ENCODE peak calls at places on chromosomes 11 and 22, in ten cellular contexts. X is fibroblast of lung, H is prostate gland, P is GM23338, E is left ventricle myocardium inferior, K is spleen, L is cardiac muscle cell, G is SJSA1, F is heart left ventricle, U is mesendoderm. O is an unnamed sample. For H3K4me1, the result is how much of the 10 kb centered on the place peaks cover.

GRCh38 chr22:30309981-30310672 is 16.6 kb downstream of the TBC1D10A start:
- DNase-seq in X (peak), H (peak), P (no peak), E (no peak), K (no peak), L (peak), G (no peak), F (no peak), U (no peak), O (no peak)

GRCh38 chr11:12050470-12050891 is 42.1 kb upstream of the DKK3 start:
- DNase-seq in X (no peak), H (peak), P (peak), E (no peak), K (no peak), L (no peak), G (no peak), F (no peak), U (no peak), O (no peak)

GRCh38 chr22:42644422-42645340 is 4.3 kb upstream of the ATP5MGL start:
- DNase-seq in X (peak), H (no peak), P (no peak), E (peak), K (no peak), L (peak), G (peak), F (peak), U (no peak), O (no peak)

GRCh38 chr11:69372589-69373250 is 78.8 kb downstream of the MYEOV start:
- DNase-seq in X (no peak), H (no peak), P (no peak), E (peak), K (peak), L (no peak), G (no peak), F (no peak), U (no peak), O (peak)

GRCh38 chr11:1092919-1093318 is 18.2 kb downstream of the MUC2 start:
- DNase-seq in X (no peak), H (no peak), P (no peak), E (no peak), K (no peak), L (no peak), G (no peak), F (no peak), U (no peak), O (no peak)

GRCh38 chr11:126477526-126478275 is 122.2 kb downstream of the ST3GAL4 start:
- DNase-seq in X (no peak), H (no peak), P (no peak), E (no peak), K (no peak), L (no peak), G (no peak), F (no peak), U (no peak), O (no peak)

GRCh38 chr11:26580929-26581328 is 8.9 kb upstream of the MUC15 start:
- DNase-seq in X (peak), H (no peak), P (no peak), E (no peak), K (no peak), L (no peak), G (no peak), F (no peak), U (no peak), O (no peak)

GRCh38 chr11:109425554-109425953 is 3.6 kb downstream of the C11orf87 start:
- DNase-seq in X (no peak), H (no peak), P (no peak), E (no peak), K (no peak), L (no peak), G (no peak), F (no peak), U (no peak), O (no peak)

GRCh38 chr11:772429-773390 is 4.6 kb downstream of the GATD1 start:
- DNase-seq in X (no peak), H (no peak), P (no peak), E (no peak), K (no peak), L (no peak), G (no peak), F (no peak), U (no peak), O (no peak)

GRCh38 chr11:106344392-106344791 is 266.9 kb downstream of the AASDHPPT start:
- DNase-seq in X (peak), H (no peak), P (no peak), E (no peak), K (no peak), L (peak), G (no peak), F (no peak), U (no peak), O (no peak)

GRCh38 chr11:36222755-36223635 is 66.2 kb downstream of the COMMD9 start:
- DNase-seq in X (peak), H (no peak), P (no peak), E (no peak), K (no peak), L (peak), G (no peak), F (no peak), U (no peak), O (no peak)

GRCh38 chr11:76030286-76030685 is 176.0 kb downstream of the WNT11 start:
- DNase-seq in X (peak), H (no peak), P (peak), E (no peak), K (no peak), L (peak), G (peak), F (no peak), U (peak), O (no peak)

GRCh38 chr11:125371451-125371935 is 124.6 kb downstream of the FEZ1 start:
- DNase-seq in X (no peak), H (no peak), P (peak), E (no peak), K (peak), L (no peak), G (no peak), F (peak), U (peak), O (no peak)

GRCh38 chr11:3986301-3986700 is 108.3 kb upstream of the RRM1 start:
- DNase-seq in X (no peak), H (no peak), P (no peak), E (no peak), K (no peak), L (no peak), G (no peak), F (no peak), U (no peak), O (no peak)

GRCh38 chr11:12245549-12245986 is 131.8 kb upstream of the PARVA start:
- DNase-seq in X (no peak), H (no peak), P (no peak), E (no peak), K (no peak), L (no peak), G (no peak), F (no peak), U (no peak), O (no peak)

GRCh38 chr11:119531623-119532022 is 108.7 kb upstream of the THY1 start:
- DNase-seq in X (no peak), H (no peak), P (no peak), E (no peak), K (peak), L (no peak), G (no peak), F (no peak), U (no peak), O (no peak)

GRCh38 chr22:46583571-46583970 is 36.6 kb upstream of the GRAMD4 start:
- DNase-seq in X (no peak), H (no peak), P (no peak), E (peak), K (peak), L (no peak), G (no peak), F (no peak), U (no peak), O (no peak)

GRCh38 chr11:203945-204586 is 3.1 kb downstream of the BET1L start:
- DNase-seq in X (no peak), H (peak), P (no peak), E (no peak), K (no peak), L (no peak), G (no peak), F (no peak), U (no peak), O (no peak)

GRCh38 chr11:119319702-119320592 is 3.0 kb upstream of the MCAM start:
- DNase-seq in X (no peak), H (no peak), P (no peak), E (no peak), K (no peak), L (no peak), G (no peak), F (peak), U (peak), O (no peak)

GRCh38 chr11:17171916-17172315 is 35.9 kb downstream of the PIK3C2A start:
- DNase-seq in X (peak), H (no peak), P (no peak), E (no peak), K (no peak), L (peak), G (no peak), F (no peak), U (peak), O (no peak)

GRCh38 chr22:17575151-17575550 is 11.9 kb downstream of the SLC25A18 start:
- DNase-seq in X (peak), H (no peak), P (no peak), E (no peak), K (no peak), L (no peak), G (no peak), F (no peak), U (peak), O (no peak)

GRCh38 chr11:44143987-44144909 is 48.8 kb downstream of the EXT2 start:
- DNase-seq in X (no peak), H (peak), P (no peak), E (no peak), K (no peak), L (no peak), G (peak), F (no peak), U (no peak), O (no peak)

GRCh38 chr11:18540207-18541009 is 13.7 kb upstream of the TSG101 start:
- DNase-seq in X (peak), H (no peak), P (peak), E (no peak), K (no peak), L (peak), G (no peak), F (no peak), U (peak), O (peak)

GRCh38 chr11:6646040-6646439 is 9.6 kb downstream of the DCHS1 start:
- DNase-seq in X (peak), H (no peak), P (no peak), E (peak), K (peak), L (peak), G (no peak), F (peak), U (no peak), O (no peak)

GRCh38 chr11:70661763-70662501 is 263.6 kb downstream of the CTTN start:
- DNase-seq in X (peak), H (no peak), P (peak), E (no peak), K (no peak), L (peak), G (peak), F (no peak), U (peak), O (no peak)

GRCh38 chr11:113773092-113773415 is 438 bp downstream of the ZW10 start:
- DNase-seq in X (peak), H (peak), P (peak), E (no peak), K (no peak), L (peak), G (no peak), F (peak), U (peak), O (no peak)

GRCh38 chr22:39498368-39498767 is 3.7 kb upstream of the MIEF1 start:
- DNase-seq in X (no peak), H (peak), P (no peak), E (peak), K (no peak), L (peak), G (no peak), F (peak), U (no peak), O (no peak)

GRCh38 chr22:23216331-23217170 is 36.2 kb downstream of the BCR start:
- DNase-seq in X (no peak), H (no peak), P (no peak), E (no peak), K (peak), L (no peak), G (no peak), F (no peak), U (no peak), O (peak)

GRCh38 chr22:23613193-23613973 is 18.7 kb downstream of the DRICH1 start:
- DNase-seq in X (peak), H (no peak), P (no peak), E (no peak), K (no peak), L (peak), G (no peak), F (no peak), U (no peak), O (no peak)

GRCh38 chr22:38718414-38718813 is 12.7 kb downstream of the GTPBP1 start:
- DNase-seq in X (peak), H (peak), P (peak), E (no peak), K (no peak), L (peak), G (peak), F (peak), U (peak), O (no peak)

GRCh38 chr11:270451-271208 is 7.6 kb upstream of the NLRP6 start:
- DNase-seq in X (no peak), H (no peak), P (no peak), E (no peak), K (peak), L (no peak), G (no peak), F (peak), U (no peak), O (no peak)

GRCh38 chr22:37309221-37310074 is 27.1 kb downstream of the CYTH4 start:
- DNase-seq in X (no peak), H (no peak), P (no peak), E (no peak), K (peak), L (no peak), G (no peak), F (no peak), U (no peak), O (peak)

GRCh38 chr22:48950151-48950915 is 877.3 kb downstream of the BRD1 start:
- DNase-seq in X (no peak), H (peak), P (no peak), E (no peak), K (peak), L (no peak), G (no peak), F (no peak), U (no peak), O (no peak)

GRCh38 chr11:17594686-17595192 is 47.7 kb downstream of the OTOG start:
- DNase-seq in X (no peak), H (no peak), P (no peak), E (no peak), K (no peak), L (no peak), G (no peak), F (no peak), U (no peak), O (no peak)

GRCh38 chr22:50269573-50270301 is 443 bp downstream of the MAPK11 start:
- DNase-seq in X (peak), H (peak), P (no peak), E (peak), K (peak), L (peak), G (no peak), F (peak), U (no peak), O (peak)

GRCh38 chr22:36762687-36763260 is 13.1 kb downstream of the IFT27 start:
- DNase-seq in X (peak), H (no peak), P (no peak), E (peak), K (peak), L (peak), G (no peak), F (peak), U (no peak), O (no peak)

GRCh38 chr11:131643171-131643570 is 272.8 kb downstream of the NTM start:
- DNase-seq in X (no peak), H (no peak), P (no peak), E (no peak), K (no peak), L (no peak), G (no peak), F (no peak), U (no peak), O (no peak)

GRCh38 chr11:19603771-19604170 is 108.9 kb upstream of the NAV2 start:
- DNase-seq in X (no peak), H (no peak), P (no peak), E (no peak), K (no peak), L (no peak), G (no peak), F (no peak), U (no peak), O (no peak)

GRCh38 chr22:27132896-27133500 is 475.6 kb downstream of the MIAT start:
- DNase-seq in X (no peak), H (no peak), P (no peak), E (no peak), K (no peak), L (no peak), G (no peak), F (no peak), U (no peak), O (no peak)

DNA sequence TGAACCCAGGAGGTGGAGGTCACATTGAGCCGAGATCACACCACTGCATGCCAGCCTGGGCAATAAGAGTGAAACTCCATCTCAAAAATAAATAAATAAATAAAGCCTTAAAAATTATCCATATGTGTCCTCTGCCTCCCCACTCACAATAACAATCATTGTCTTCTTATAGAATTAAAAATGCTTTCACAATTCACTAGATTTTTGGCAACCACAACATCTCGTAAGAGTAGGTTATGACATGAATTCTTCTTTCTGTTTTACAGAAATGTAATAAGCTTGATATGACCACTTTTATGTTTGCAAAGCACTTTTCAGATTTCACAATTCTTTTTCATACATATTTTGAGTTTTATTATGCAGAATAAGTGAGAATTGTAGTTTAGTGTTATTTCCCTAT is 54.5 kb upstream of the HSPA8 start:
- DNase-seq in X (no peak), H (no peak), P (no peak), E (no peak), K (no peak), L (peak), G (no peak), F (no peak), U (no peak), O (no peak)
- H3K27ac ChIP-seq in X (no peak), H (no peak), P (no peak), E (no peak), K (no peak), L (no peak), G (no peak), F (no peak), U (no peak), O (no peak)

GRCh38 chr11:96303067-96303466 is 39.9 kb downstream of the MAML2 start:
- DNase-seq in X (peak), H (no peak), P (no peak), E (no peak), K (no peak), L (peak), G (no peak), F (no peak), U (no peak), O (no peak)
- H3K4me1 ChIP-seq in X (under half), H (under half), P (under half), E (half or more), K (half or more), L (under half), G (half or more), F (half or more), U (under half), O (half or more)

GRCh38 chr22:31680764-31681624 is 19.0 kb upstream of the PISD start:
- DNase-seq in X (peak), H (peak), P (no peak), E (peak), K (no peak), L (peak), G (peak), F (no peak), U (no peak), O (no peak)

GRCh38 chr22:31681625-31682345 is 19.8 kb upstream of the PISD start:
- DNase-seq in X (peak), H (no peak), P (no peak), E (no peak), K (no peak), L (peak), G (peak), F (no peak), U (no peak), O (no peak)

GRCh38 chr22:31678748-31679147 is 16.7 kb upstream of the PISD start:
- DNase-seq in X (no peak), H (no peak), P (no peak), E (no peak), K (no peak), L (no peak), G (no peak), F (no peak), U (no peak), O (no peak)

GRCh38 chr22:31676700-31677099 is 14.7 kb upstream of the PISD start:
- DNase-seq in X (peak), H (peak), P (peak), E (peak), K (peak), L (peak), G (peak), F (peak), U (peak), O (peak)
- H3K4me3 ChIP-seq in X (peak), H (peak), P (peak), E (peak), K (peak), L (peak), G (peak), F (peak), U (no peak), O (peak)

GRCh38 chr22:19793656-19794310 is 33.2 kb downstream of the TBX1 start:
- DNase-seq in X (no peak), H (no peak), P (no peak), E (no peak), K (no peak), L (no peak), G (no peak), F (no peak), U (no peak), O (no peak)

GRCh38 chr22:19793161-19793560 is 32.6 kb downstream of the TBX1 start:
- DNase-seq in X (no peak), H (no peak), P (no peak), E (no peak), K (no peak), L (no peak), G (no peak), F (no peak), U (no peak), O (no peak)

GRCh38 chr22:19789828-19790227 is 29.2 kb downstream of the TBX1 start:
- DNase-seq in X (no peak), H (no peak), P (no peak), E (no peak), K (peak), L (no peak), G (no peak), F (no peak), U (no peak), O (no peak)

GRCh38 chr22:19791243-19791642 is 30.7 kb downstream of the TBX1 start:
- DNase-seq in X (no peak), H (no peak), P (no peak), E (no peak), K (no peak), L (no peak), G (no peak), F (no peak), U (no peak), O (no peak)

DNA sequence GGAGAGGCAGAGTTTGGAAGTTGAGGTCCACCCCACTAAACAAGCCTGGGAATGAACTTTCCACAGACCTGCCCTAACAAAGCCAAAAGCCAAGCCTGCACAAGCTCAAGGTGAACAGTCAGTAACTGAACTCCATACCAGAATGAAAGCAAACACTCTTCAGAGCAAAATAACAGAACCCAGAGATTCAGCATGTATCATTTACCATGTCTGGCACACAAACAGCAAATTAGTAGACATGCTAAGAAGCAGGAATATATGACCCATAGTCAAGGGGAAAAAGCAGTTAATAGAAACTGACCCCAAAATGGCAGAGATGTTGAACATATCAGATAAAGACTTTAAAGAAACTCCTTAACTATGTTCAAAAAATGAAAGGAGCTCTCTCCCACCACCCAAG is 31.3 kb downstream of the TBX1 start:
- DNase-seq in X (no peak), H (no peak), P (no peak), E (no peak), K (no peak), L (no peak), G (no peak), F (no peak), U (no peak), O (no peak)
- H3K27ac ChIP-seq in X (no peak), H (no peak), P (no peak), E (no peak), K (no peak), L (no peak), G (no peak), F (no peak), U (no peak), O (no peak)

GRCh38 chr11:122785156-122785605 is 53.1 kb upstream of the CRTAM start:
- DNase-seq in X (no peak), H (no peak), P (no peak), E (no peak), K (no peak), L (no peak), G (no peak), F (no peak), U (no peak), O (no peak)
- H3K4me1 ChIP-seq in X (under half), H (under half), P (under half), E (under half), K (under half), L (under half), G (under half), F (under half), U (under half), O (under half)

DNA sequence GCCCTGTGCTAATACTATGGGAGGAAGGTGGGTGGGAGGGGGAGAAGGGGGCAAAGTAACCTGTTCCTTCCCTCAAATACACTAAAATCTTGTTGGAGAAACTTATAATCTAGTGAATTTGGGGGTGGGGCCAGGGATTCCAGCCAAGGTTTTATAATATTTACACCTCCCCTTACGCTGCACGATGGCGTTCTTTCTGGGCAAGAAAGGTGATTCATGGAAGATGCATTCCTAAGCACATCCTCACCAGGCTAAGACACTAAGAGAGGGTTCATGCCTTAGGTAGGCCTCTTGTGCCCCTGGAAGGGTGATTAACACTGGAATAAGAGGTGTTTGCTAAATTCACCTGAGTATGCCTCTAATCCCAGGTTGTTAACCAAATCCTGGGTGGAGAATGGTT is 82.6 kb downstream of the BARX2 start:
- DNase-seq in X (no peak), H (no peak), P (no peak), E (no peak), K (no peak), L (no peak), G (no peak), F (no peak), U (no peak), O (no peak)
- H3K4me3 ChIP-seq in X (no peak), H (no peak), P (no peak), E (no peak), K (no peak), L (no peak), G (no peak), F (no peak), U (no peak), O (no peak)